ENCODE peak calls at places on chromosome 16, in ten cellular contexts. One of them, this sample, is unnamed. For H3K9me3 and H3K36me3, the result is how much of the 10 kb centered on the place peaks cover.

GRCh38 chr16:87600246-87600645 is 2.1 kb upstream of the JPH3 start:
- DNase-seq in heart left ventricle: no peak
- DNase-seq in cardiac muscle cell: no peak
- DNase-seq in pancreas: no peak
- DNase-seq in GM23248: no peak
- DNase-seq in gastrocnemius medialis: no peak
- DNase-seq in MM.1S: no peak
- DNase-seq in Peyer's patch: no peak
- DNase-seq in naive thymus-derived CD4-positive, alpha-beta T cell: no peak
- DNase-seq in uterus: no peak
- DNase-seq in this sample: no peak

GRCh38 chr16:1776991-1777374 is 4.0 kb upstream of the MRPS34 start:
- DNase-seq in MM.1S: no peak
- DNase-seq in Peyer's patch: no peak
- DNase-seq in cardiac muscle cell: no peak
- DNase-seq in naive thymus-derived CD4-positive, alpha-beta T cell: no peak
- DNase-seq in pancreas: no peak
- DNase-seq in gastrocnemius medialis: no peak
- DNase-seq in uterus: no peak
- DNase-seq in GM23248: no peak
- DNase-seq in heart left ventricle: peak
- DNase-seq in this sample: no peak

GRCh38 chr16:63702981-63703590 is 1418.8 kb downstream of the CDH11 start:
- DNase-seq in gastrocnemius medialis: no peak
- DNase-seq in heart left ventricle: no peak
- DNase-seq in Peyer's patch: peak
- DNase-seq in pancreas: peak
- DNase-seq in GM23248: no peak
- DNase-seq in naive thymus-derived CD4-positive, alpha-beta T cell: no peak
- DNase-seq in cardiac muscle cell: no peak
- DNase-seq in MM.1S: no peak
- DNase-seq in uterus: no peak
- DNase-seq in this sample: no peak

GRCh38 chr16:31106509-31107464 is 1.4 kb upstream of the BCKDK start:
- DNase-seq in MM.1S: no peak
- DNase-seq in uterus: no peak
- DNase-seq in heart left ventricle: no peak
- DNase-seq in cardiac muscle cell: no peak
- DNase-seq in pancreas: no peak
- DNase-seq in naive thymus-derived CD4-positive, alpha-beta T cell: no peak
- DNase-seq in Peyer's patch: no peak
- DNase-seq in GM23248: no peak
- DNase-seq in gastrocnemius medialis: no peak
- DNase-seq in this sample: no peak

GRCh38 chr16:68299571-68300453 is 10.9 kb downstream of the SLC7A6OS start:
- DNase-seq in cardiac muscle cell: no peak
- DNase-seq in naive thymus-derived CD4-positive, alpha-beta T cell: no peak
- DNase-seq in pancreas: no peak
- DNase-seq in uterus: no peak
- DNase-seq in gastrocnemius medialis: no peak
- DNase-seq in GM23248: no peak
- DNase-seq in MM.1S: no peak
- DNase-seq in heart left ventricle: no peak
- DNase-seq in Peyer's patch: no peak
- DNase-seq in this sample: no peak

GRCh38 chr16:70454221-70455034 is at the start of gene FCSK:
- DNase-seq in pancreas: peak
- DNase-seq in naive thymus-derived CD4-positive, alpha-beta T cell: peak
- DNase-seq in Peyer's patch: peak
- DNase-seq in GM23248: peak
- DNase-seq in cardiac muscle cell: peak
- DNase-seq in gastrocnemius medialis: peak
- DNase-seq in uterus: peak
- DNase-seq in heart left ventricle: peak
- DNase-seq in MM.1S: peak
- DNase-seq in this sample: peak

GRCh38 chr16:483351-484075 is 44.0 kb upstream of the CAPN15 start:
- DNase-seq in gastrocnemius medialis: no peak
- DNase-seq in naive thymus-derived CD4-positive, alpha-beta T cell: no peak
- DNase-seq in heart left ventricle: no peak
- DNase-seq in cardiac muscle cell: peak
- DNase-seq in MM.1S: no peak
- DNase-seq in uterus: no peak
- DNase-seq in GM23248: no peak
- DNase-seq in pancreas: no peak
- DNase-seq in Peyer's patch: no peak
- DNase-seq in this sample: no peak

GRCh38 chr16:23496826-23497542 is 13.3 kb downstream of the GGA2 start:
- DNase-seq in cardiac muscle cell: peak
- DNase-seq in naive thymus-derived CD4-positive, alpha-beta T cell: no peak
- DNase-seq in Peyer's patch: no peak
- DNase-seq in uterus: peak
- DNase-seq in MM.1S: no peak
- DNase-seq in heart left ventricle: no peak
- DNase-seq in pancreas: peak
- DNase-seq in gastrocnemius medialis: no peak
- DNase-seq in GM23248: peak
- DNase-seq in this sample: no peak

GRCh38 chr16:79327836-79328235 is 272.7 kb downstream of the MAF start:
- DNase-seq in gastrocnemius medialis: no peak
- DNase-seq in MM.1S: no peak
- DNase-seq in cardiac muscle cell: no peak
- DNase-seq in pancreas: no peak
- DNase-seq in Peyer's patch: no peak
- DNase-seq in heart left ventricle: no peak
- DNase-seq in GM23248: no peak
- DNase-seq in uterus: no peak
- DNase-seq in naive thymus-derived CD4-positive, alpha-beta T cell: no peak
- DNase-seq in this sample: no peak

GRCh38 chr16:20385844-20386832 is 18.4 kb downstream of the PDILT start:
- DNase-seq in Peyer's patch: peak
- DNase-seq in pancreas: peak
- DNase-seq in heart left ventricle: peak
- DNase-seq in uterus: peak
- DNase-seq in gastrocnemius medialis: peak
- DNase-seq in naive thymus-derived CD4-positive, alpha-beta T cell: no peak
- DNase-seq in GM23248: peak
- DNase-seq in MM.1S: peak
- DNase-seq in cardiac muscle cell: peak
- DNase-seq in this sample: peak

GRCh38 chr16:77273-77806 is 685 bp upstream of the MPG start:
- DNase-seq in gastrocnemius medialis: no peak
- DNase-seq in heart left ventricle: peak
- DNase-seq in uterus: peak
- DNase-seq in Peyer's patch: peak
- DNase-seq in GM23248: peak
- DNase-seq in cardiac muscle cell: peak
- DNase-seq in MM.1S: peak
- DNase-seq in naive thymus-derived CD4-positive, alpha-beta T cell: no peak
- DNase-seq in pancreas: peak
- DNase-seq in this sample: peak

GRCh38 chr16:35516551-35516950 is 2057.1 kb downstream of the TP53TG3F start:
- DNase-seq in Peyer's patch: no peak
- DNase-seq in MM.1S: peak
- DNase-seq in GM23248: no peak
- DNase-seq in gastrocnemius medialis: no peak
- DNase-seq in uterus: no peak
- DNase-seq in cardiac muscle cell: no peak
- DNase-seq in pancreas: no peak
- DNase-seq in heart left ventricle: no peak
- DNase-seq in naive thymus-derived CD4-positive, alpha-beta T cell: no peak
- DNase-seq in this sample: no peak

GRCh38 chr16:35506018-35506897 is 2046.8 kb downstream of the TP53TG3F start:
- DNase-seq in GM23248: no peak
- DNase-seq in cardiac muscle cell: no peak
- DNase-seq in uterus: no peak
- DNase-seq in Peyer's patch: no peak
- DNase-seq in pancreas: no peak
- DNase-seq in heart left ventricle: no peak
- DNase-seq in gastrocnemius medialis: no peak
- DNase-seq in MM.1S: no peak
- DNase-seq in naive thymus-derived CD4-positive, alpha-beta T cell: no peak
- DNase-seq in this sample: no peak

GRCh38 chr16:35506898-35507194 is 2047.4 kb downstream of the TP53TG3F start:
- DNase-seq in GM23248: no peak
- DNase-seq in pancreas: no peak
- DNase-seq in MM.1S: no peak
- DNase-seq in naive thymus-derived CD4-positive, alpha-beta T cell: no peak
- DNase-seq in gastrocnemius medialis: no peak
- DNase-seq in Peyer's patch: no peak
- DNase-seq in cardiac muscle cell: no peak
- DNase-seq in heart left ventricle: no peak
- DNase-seq in uterus: no peak
- DNase-seq in this sample: no peak

GRCh38 chr16:35510701-35511100 is 2051.3 kb downstream of the TP53TG3F start:
- DNase-seq in GM23248: no peak
- DNase-seq in naive thymus-derived CD4-positive, alpha-beta T cell: no peak
- DNase-seq in MM.1S: peak
- DNase-seq in gastrocnemius medialis: no peak
- DNase-seq in cardiac muscle cell: no peak
- DNase-seq in uterus: no peak
- DNase-seq in Peyer's patch: no peak
- DNase-seq in pancreas: no peak
- DNase-seq in heart left ventricle: no peak
- DNase-seq in this sample: no peak
- H3K9me3 ChIP-seq in GM23248: under half
- H3K9me3 ChIP-seq in naive thymus-derived CD4-positive, alpha-beta T cell: under half
- H3K9me3 ChIP-seq in MM.1S: under half
- H3K9me3 ChIP-seq in gastrocnemius medialis: under half
- H3K9me3 ChIP-seq in cardiac muscle cell: under half
- H3K9me3 ChIP-seq in uterus: under half
- H3K9me3 ChIP-seq in Peyer's patch: under half
- H3K9me3 ChIP-seq in pancreas: under half
- H3K9me3 ChIP-seq in heart left ventricle: under half
- H3K9me3 ChIP-seq in this sample: under half

DNA sequence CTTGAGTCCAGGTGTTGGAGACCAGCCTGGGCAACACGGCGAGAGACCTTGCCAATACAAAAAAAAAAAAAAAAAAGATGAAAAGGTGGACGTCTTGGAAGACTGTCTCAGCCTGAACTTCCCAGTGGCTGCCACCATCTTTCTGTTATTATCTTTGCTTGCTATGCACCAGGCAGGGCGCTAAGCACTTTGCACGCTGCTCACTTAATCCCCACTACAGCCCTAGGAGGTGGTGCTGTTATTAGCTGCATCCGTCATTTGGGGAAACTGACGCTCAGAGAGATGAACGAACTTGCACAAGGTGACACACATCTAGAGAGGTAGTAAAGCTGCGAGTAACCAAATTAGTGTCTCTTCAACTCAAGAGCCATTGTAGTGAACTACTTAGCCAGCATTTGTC is 708 bp upstream of the CPPED1 start:
- DNase-seq in Peyer's patch: no peak
- DNase-seq in gastrocnemius medialis: no peak
- DNase-seq in cardiac muscle cell: no peak
- DNase-seq in GM23248: no peak
- DNase-seq in pancreas: no peak
- DNase-seq in uterus: no peak
- DNase-seq in heart left ventricle: no peak
- DNase-seq in MM.1S: no peak
- DNase-seq in naive thymus-derived CD4-positive, alpha-beta T cell: no peak
- DNase-seq in this sample: no peak
- H3K36me3 ChIP-seq in Peyer's patch: under half
- H3K36me3 ChIP-seq in gastrocnemius medialis: under half
- H3K36me3 ChIP-seq in cardiac muscle cell: under half
- H3K36me3 ChIP-seq in GM23248: under half
- H3K36me3 ChIP-seq in pancreas: under half
- H3K36me3 ChIP-seq in uterus: under half
- H3K36me3 ChIP-seq in heart left ventricle: under half
- H3K36me3 ChIP-seq in MM.1S: under half
- H3K36me3 ChIP-seq in naive thymus-derived CD4-positive, alpha-beta T cell: under half
- H3K36me3 ChIP-seq in this sample: under half

GRCh38 chr16:3305109-3306068 is at the start of the genes TIGD7 and ZNF75A:
- DNase-seq in cardiac muscle cell: peak
- DNase-seq in heart left ventricle: peak
- DNase-seq in uterus: peak
- DNase-seq in Peyer's patch: peak
- DNase-seq in naive thymus-derived CD4-positive, alpha-beta T cell: peak
- DNase-seq in pancreas: peak
- DNase-seq in GM23248: peak
- DNase-seq in gastrocnemius medialis: peak
- DNase-seq in MM.1S: peak
- DNase-seq in this sample: peak
- H3K9me3 ChIP-seq in cardiac muscle cell: under half
- H3K9me3 ChIP-seq in heart left ventricle: half or more
- H3K9me3 ChIP-seq in uterus: under half
- H3K9me3 ChIP-seq in Peyer's patch: under half
- H3K9me3 ChIP-seq in naive thymus-derived CD4-positive, alpha-beta T cell: under half
- H3K9me3 ChIP-seq in pancreas: under half
- H3K9me3 ChIP-seq in GM23248: under half
- H3K9me3 ChIP-seq in gastrocnemius medialis: under half
- H3K9me3 ChIP-seq in MM.1S: under half
- H3K9me3 ChIP-seq in this sample: under half

GRCh38 chr16:50288920-50289319 is 22.6 kb downstream of the ADCY7 start:
- DNase-seq in MM.1S: no peak
- DNase-seq in uterus: no peak
- DNase-seq in heart left ventricle: no peak
- DNase-seq in Peyer's patch: no peak
- DNase-seq in GM23248: no peak
- DNase-seq in gastrocnemius medialis: no peak
- DNase-seq in naive thymus-derived CD4-positive, alpha-beta T cell: no peak
- DNase-seq in cardiac muscle cell: no peak
- DNase-seq in pancreas: no peak
- DNase-seq in this sample: no peak

GRCh38 chr16:50291719-50292565 is 25.6 kb downstream of the ADCY7 start:
- DNase-seq in cardiac muscle cell: no peak
- DNase-seq in heart left ventricle: peak
- DNase-seq in Peyer's patch: no peak
- DNase-seq in gastrocnemius medialis: no peak
- DNase-seq in uterus: no peak
- DNase-seq in pancreas: no peak
- DNase-seq in GM23248: no peak
- DNase-seq in naive thymus-derived CD4-positive, alpha-beta T cell: no peak
- DNase-seq in MM.1S: no peak
- DNase-seq in this sample: no peak

GRCh38 chr16:50289950-50290764 is 23.8 kb downstream of the ADCY7 start:
- DNase-seq in pancreas: no peak
- DNase-seq in MM.1S: no peak
- DNase-seq in gastrocnemius medialis: no peak
- DNase-seq in cardiac muscle cell: no peak
- DNase-seq in Peyer's patch: no peak
- DNase-seq in uterus: no peak
- DNase-seq in GM23248: no peak
- DNase-seq in heart left ventricle: no peak
- DNase-seq in naive thymus-derived CD4-positive, alpha-beta T cell: no peak
- DNase-seq in this sample: no peak

GRCh38 chr16:50292566-50292948 is 26.2 kb downstream of the ADCY7 start:
- DNase-seq in cardiac muscle cell: no peak
- DNase-seq in MM.1S: no peak
- DNase-seq in uterus: no peak
- DNase-seq in gastrocnemius medialis: no peak
- DNase-seq in Peyer's patch: no peak
- DNase-seq in naive thymus-derived CD4-positive, alpha-beta T cell: no peak
- DNase-seq in GM23248: no peak
- DNase-seq in heart left ventricle: peak
- DNase-seq in pancreas: no peak
- DNase-seq in this sample: no peak

DNA sequence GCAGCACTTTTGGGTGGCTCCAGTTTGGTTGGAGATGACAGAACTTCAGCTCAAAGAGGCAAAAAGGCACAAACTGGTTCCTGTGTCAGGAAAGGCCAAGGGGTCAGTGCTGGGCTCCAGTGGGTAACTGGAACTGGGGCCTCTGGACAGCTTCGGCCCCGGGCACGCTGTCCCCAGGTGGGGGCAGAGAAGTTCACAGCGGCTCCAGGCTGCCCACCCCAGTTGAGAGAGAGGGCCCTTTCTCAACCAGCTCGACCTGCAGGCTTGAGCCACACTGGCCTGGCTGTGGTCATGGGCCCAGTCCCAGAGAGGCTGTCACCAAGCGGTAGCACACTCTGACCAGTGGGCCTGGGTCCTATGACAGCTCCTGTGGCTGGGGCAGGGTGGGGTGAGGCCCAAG is 24.5 kb downstream of the ADCY7 start:
- DNase-seq in naive thymus-derived CD4-positive, alpha-beta T cell: no peak
- DNase-seq in GM23248: no peak
- DNase-seq in MM.1S: no peak
- DNase-seq in uterus: no peak
- DNase-seq in heart left ventricle: no peak
- DNase-seq in Peyer's patch: no peak
- DNase-seq in cardiac muscle cell: no peak
- DNase-seq in gastrocnemius medialis: no peak
- DNase-seq in pancreas: no peak
- DNase-seq in this sample: no peak
- H3K36me3 ChIP-seq in naive thymus-derived CD4-positive, alpha-beta T cell: under half
- H3K36me3 ChIP-seq in GM23248: under half
- H3K36me3 ChIP-seq in MM.1S: under half
- H3K36me3 ChIP-seq in uterus: under half
- H3K36me3 ChIP-seq in heart left ventricle: under half
- H3K36me3 ChIP-seq in Peyer's patch: under half
- H3K36me3 ChIP-seq in cardiac muscle cell: under half
- H3K36me3 ChIP-seq in gastrocnemius medialis: under half
- H3K36me3 ChIP-seq in pancreas: under half
- H3K36me3 ChIP-seq in this sample: half or more

This sample was measured in effector memory CD4-positive, alpha-beta T cell.